ENCODE peak calls at places on chromosome 17, in five cellular contexts. One of them, this sample, is unnamed.

GRCh38 chr17:40122944-40123810 is 1.4 kb downstream of the MSL1 start:
- DNase-seq in trophoblast cell: peak
- DNase-seq in neuronal stem cell: no peak
- DNase-seq in H1: peak
- DNase-seq in H9: peak
- DNase-seq in this sample: peak

GRCh38 chr17:74833501-74834361 is 26.0 kb downstream of the GRIN2C start:
- DNase-seq in trophoblast cell: no peak
- DNase-seq in H1: no peak
- DNase-seq in H9: no peak
- DNase-seq in neuronal stem cell: no peak
- DNase-seq in this sample: peak

GRCh38 chr17:31048142-31048541 is 46.6 kb upstream of the NF1 start:
- DNase-seq in H1: no peak
- DNase-seq in trophoblast cell: no peak
- DNase-seq in H9: no peak
- DNase-seq in neuronal stem cell: no peak
- DNase-seq in this sample: no peak

GRCh38 chr17:67515490-67516088 is 138.5 kb downstream of the PITPNC1 start:
- DNase-seq in H1: no peak
- DNase-seq in H9: peak
- DNase-seq in neuronal stem cell: no peak
- DNase-seq in trophoblast cell: peak
- DNase-seq in this sample: no peak

GRCh38 chr17:50507871-50508572 is at the start of gene MYCBPAP:
- DNase-seq in neuronal stem cell: peak
- DNase-seq in trophoblast cell: peak
- DNase-seq in H9: peak
- DNase-seq in H1: peak
- DNase-seq in this sample: peak

GRCh38 chr17:49049265-49049664 is 52.1 kb downstream of the IGF2BP1 start:
- DNase-seq in trophoblast cell: no peak
- DNase-seq in H1: no peak
- DNase-seq in neuronal stem cell: no peak
- DNase-seq in H9: no peak
- DNase-seq in this sample: no peak

GRCh38 chr17:79573196-79573929 is 37.5 kb downstream of the RBFOX3 start:
- DNase-seq in H1: no peak
- DNase-seq in H9: no peak
- DNase-seq in neuronal stem cell: no peak
- DNase-seq in trophoblast cell: no peak
- DNase-seq in this sample: no peak

GRCh38 chr17:27414271-27414670 is 42.0 kb upstream of the KSR1 start:
- DNase-seq in neuronal stem cell: no peak
- DNase-seq in trophoblast cell: no peak
- DNase-seq in H9: no peak
- DNase-seq in H1: no peak
- DNase-seq in this sample: peak

GRCh38 chr17:40443196-40443987 is at the start of gene IGFBP4:
- DNase-seq in neuronal stem cell: peak
- DNase-seq in H1: peak
- DNase-seq in trophoblast cell: peak
- DNase-seq in H9: peak
- DNase-seq in this sample: peak

GRCh38 chr17:47907932-47908562 is 12.0 kb downstream of the SP2 start:
- DNase-seq in H9: no peak
- DNase-seq in trophoblast cell: no peak
- DNase-seq in neuronal stem cell: no peak
- DNase-seq in H1: no peak
- DNase-seq in this sample: no peak

GRCh38 chr17:82294086-82294773 is 20.7 kb upstream of the CSNK1D start:
- DNase-seq in neuronal stem cell: no peak
- DNase-seq in H9: no peak
- DNase-seq in trophoblast cell: no peak
- DNase-seq in H1: no peak
- DNase-seq in this sample: peak

GRCh38 chr17:65359016-65359415 is 202.4 kb downstream of the AXIN2 start:
- DNase-seq in H9: no peak
- DNase-seq in neuronal stem cell: no peak
- DNase-seq in trophoblast cell: peak
- DNase-seq in H1: no peak
- DNase-seq in this sample: peak

GRCh38 chr17:81426676-81427445 is 31.6 kb downstream of the BAHCC1 start:
- DNase-seq in trophoblast cell: no peak
- DNase-seq in H1: no peak
- DNase-seq in neuronal stem cell: no peak
- DNase-seq in H9: no peak
- DNase-seq in this sample: no peak

GRCh38 chr17:49984283-49984682 is 10.7 kb downstream of the DLX3 start:
- DNase-seq in trophoblast cell: no peak
- DNase-seq in neuronal stem cell: no peak
- DNase-seq in H1: no peak
- DNase-seq in H9: peak
- DNase-seq in this sample: no peak

GRCh38 chr17:78341559-78342437 is 18.1 kb downstream of the SOCS3 start:
- DNase-seq in H9: peak
- DNase-seq in H1: peak
- DNase-seq in trophoblast cell: peak
- DNase-seq in neuronal stem cell: peak
- DNase-seq in this sample: peak

GRCh38 chr17:17666111-17666714 is 15.0 kb upstream of the RAI1 start:
- DNase-seq in H1: no peak
- DNase-seq in neuronal stem cell: no peak
- DNase-seq in H9: no peak
- DNase-seq in trophoblast cell: no peak
- DNase-seq in this sample: peak

GRCh38 chr17:48678141-48678971 is 44.0 kb downstream of the PRAC1 start:
- DNase-seq in H1: peak
- DNase-seq in trophoblast cell: peak
- DNase-seq in H9: peak
- DNase-seq in neuronal stem cell: peak
- DNase-seq in this sample: peak

GRCh38 chr17:31588512-31588911 is 197.0 kb downstream of the RAB11FIP4 start:
- DNase-seq in H9: no peak
- DNase-seq in trophoblast cell: peak
- DNase-seq in H1: no peak
- DNase-seq in neuronal stem cell: no peak
- DNase-seq in this sample: no peak

GRCh38 chr17:65050438-65050837 is 6.1 kb downstream of the GNA13 start:
- DNase-seq in H9: no peak
- DNase-seq in H1: no peak
- DNase-seq in trophoblast cell: no peak
- DNase-seq in neuronal stem cell: no peak
- DNase-seq in this sample: no peak

GRCh38 chr17:64024781-64025731 is 4.6 kb upstream of the ICAM2 start:
- DNase-seq in H1: no peak
- DNase-seq in trophoblast cell: peak
- DNase-seq in neuronal stem cell: no peak
- DNase-seq in H9: no peak
- DNase-seq in this sample: peak

GRCh38 chr17:16486373-16487250 is 5.4 kb downstream of the LRRC75A start:
- DNase-seq in H1: peak
- DNase-seq in neuronal stem cell: no peak
- DNase-seq in trophoblast cell: no peak
- DNase-seq in H9: peak
- DNase-seq in this sample: peak

DNA sequence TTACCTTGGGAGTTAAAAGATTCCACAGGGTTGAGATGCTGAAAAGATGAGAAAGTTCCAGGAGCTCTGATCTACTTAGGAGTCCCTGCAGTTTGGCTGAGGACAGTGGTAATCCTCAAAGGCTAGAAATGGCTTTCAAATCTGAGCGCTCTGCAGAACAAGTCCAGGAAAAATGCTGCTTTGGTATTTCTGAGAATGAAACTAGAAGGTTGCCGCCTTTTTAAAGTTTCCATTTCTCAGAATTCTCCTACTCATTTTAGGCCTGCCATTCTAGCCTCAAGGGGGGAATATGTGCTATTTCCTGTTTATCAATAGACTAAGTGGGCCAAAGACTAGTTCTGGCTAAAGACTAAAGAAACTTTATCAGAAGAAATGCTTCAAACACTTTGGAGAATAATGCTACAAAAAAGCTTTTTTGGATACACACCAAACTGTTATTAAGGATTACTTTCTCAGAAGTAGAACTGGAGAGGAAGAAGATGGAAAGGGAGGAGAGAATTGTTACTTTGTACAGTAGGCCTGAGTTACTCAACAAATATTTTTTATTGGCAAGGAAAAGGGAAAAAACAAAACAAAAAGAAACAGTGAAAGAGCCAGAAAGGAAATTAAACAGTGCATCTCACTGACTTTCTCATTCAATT is at the start of gene SLFN12L:
- DNase-seq in neuronal stem cell: no peak
- DNase-seq in H1: no peak
- DNase-seq in H9: no peak
- DNase-seq in trophoblast cell: no peak
- DNase-seq in this sample: no peak
- H2AFZ ChIP-seq in neuronal stem cell: no peak
- H2AFZ ChIP-seq in H1: no peak
- H2AFZ ChIP-seq in H9: no peak
- H2AFZ ChIP-seq in trophoblast cell: no peak
- H2AFZ ChIP-seq in this sample: no peak

DNA sequence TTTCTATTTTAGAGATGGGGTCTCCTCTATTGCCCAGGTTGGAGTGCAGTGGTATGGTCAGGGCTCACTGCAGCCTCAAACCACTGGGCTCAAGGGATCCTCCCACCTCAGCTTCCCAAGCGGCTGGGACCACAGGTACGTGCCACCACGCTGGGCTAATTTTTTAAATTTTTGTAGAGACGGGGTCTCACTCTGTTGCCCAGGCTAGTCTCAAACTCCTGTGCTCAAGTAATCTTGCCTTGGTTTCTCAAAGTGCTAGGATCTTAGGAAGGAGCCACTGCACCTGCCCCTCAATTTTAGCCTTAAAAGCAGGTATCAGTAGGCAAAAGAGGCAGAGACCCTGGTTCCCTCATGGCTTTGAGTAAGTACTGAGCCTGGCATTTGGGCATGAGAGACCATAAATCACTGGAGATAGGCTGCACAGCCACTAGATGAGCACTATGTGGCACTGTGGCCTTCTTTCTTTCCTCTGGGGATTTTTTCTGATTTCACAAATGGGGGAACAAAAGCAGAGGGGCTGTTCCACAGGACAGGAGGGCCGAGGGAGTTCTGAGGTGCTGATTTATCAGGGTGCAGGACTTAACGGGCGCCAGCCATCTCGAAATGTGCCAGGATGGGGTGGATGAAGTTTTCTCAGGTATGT is 82.2 kb downstream of the PLXDC1 start:
- DNase-seq in H9: peak
- DNase-seq in neuronal stem cell: peak
- DNase-seq in H1: no peak
- DNase-seq in trophoblast cell: peak
- DNase-seq in this sample: peak
- H3K4ac ChIP-seq in H9: no peak
- H3K4ac ChIP-seq in neuronal stem cell: no peak
- H3K4ac ChIP-seq in H1: no peak
- H3K4ac ChIP-seq in trophoblast cell: no peak
- H3K4ac ChIP-seq in this sample: no peak

DNA sequence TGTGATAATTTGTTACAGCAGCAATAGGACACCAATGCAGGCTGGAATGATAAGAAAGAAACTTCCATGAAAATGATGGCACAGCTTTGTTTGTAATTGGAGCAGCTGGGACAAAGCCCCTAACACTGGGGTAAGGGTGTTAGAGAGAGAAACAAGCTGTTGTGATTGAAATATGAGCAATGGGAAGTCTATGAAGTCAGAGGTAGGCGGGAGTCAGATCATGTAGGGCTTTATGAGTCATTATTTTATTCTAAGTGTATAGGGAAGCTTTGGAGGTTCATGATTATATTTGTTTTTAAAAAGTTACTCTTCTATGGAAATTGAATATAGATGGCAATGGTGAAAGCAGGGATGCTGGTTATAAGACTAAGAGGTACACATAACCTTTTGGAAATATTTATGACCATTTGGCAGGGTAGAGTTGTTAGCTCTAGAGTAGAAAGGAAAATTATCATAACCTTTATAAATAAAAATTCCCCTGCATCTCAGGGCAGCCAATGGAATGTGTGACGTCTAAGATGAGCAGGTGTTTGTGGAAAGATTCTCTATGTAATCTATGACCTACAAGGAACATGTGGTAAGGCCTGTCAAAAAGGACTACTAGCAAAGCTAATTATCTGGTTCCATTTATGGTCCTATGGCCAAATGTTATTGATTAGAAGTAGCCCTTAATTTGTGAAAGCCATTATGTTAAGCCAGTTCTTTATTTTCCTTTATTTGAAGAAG is 85.6 kb downstream of the KCNJ2 start:
- DNase-seq in neuronal stem cell: no peak
- DNase-seq in trophoblast cell: no peak
- DNase-seq in H1: no peak
- DNase-seq in H9: no peak
- DNase-seq in this sample: peak
- H2AFZ ChIP-seq in neuronal stem cell: no peak
- H2AFZ ChIP-seq in trophoblast cell: no peak
- H2AFZ ChIP-seq in H1: no peak
- H2AFZ ChIP-seq in H9: no peak
- H2AFZ ChIP-seq in this sample: no peak

GRCh38 chr17:42305543-42306384 is 17.5 kb downstream of the STAT5A start:
- DNase-seq in H9: no peak
- DNase-seq in neuronal stem cell: no peak
- DNase-seq in trophoblast cell: no peak
- DNase-seq in H1: no peak
- DNase-seq in this sample: no peak
- H3K4ac ChIP-seq in H9: no peak
- H3K4ac ChIP-seq in neuronal stem cell: peak
- H3K4ac ChIP-seq in trophoblast cell: no peak
- H3K4ac ChIP-seq in H1: no peak
- H3K4ac ChIP-seq in this sample: no peak

GRCh38 chr17:11240041-11240801 is 792 bp upstream of the SHISA6 start:
- DNase-seq in H1: peak
- DNase-seq in neuronal stem cell: peak
- DNase-seq in trophoblast cell: no peak
- DNase-seq in H9: peak
- DNase-seq in this sample: no peak
- H2AFZ ChIP-seq in H1: no peak
- H2AFZ ChIP-seq in neuronal stem cell: peak
- H2AFZ ChIP-seq in trophoblast cell: peak
- H2AFZ ChIP-seq in H9: no peak
- H2AFZ ChIP-seq in this sample: no peak

DNA sequence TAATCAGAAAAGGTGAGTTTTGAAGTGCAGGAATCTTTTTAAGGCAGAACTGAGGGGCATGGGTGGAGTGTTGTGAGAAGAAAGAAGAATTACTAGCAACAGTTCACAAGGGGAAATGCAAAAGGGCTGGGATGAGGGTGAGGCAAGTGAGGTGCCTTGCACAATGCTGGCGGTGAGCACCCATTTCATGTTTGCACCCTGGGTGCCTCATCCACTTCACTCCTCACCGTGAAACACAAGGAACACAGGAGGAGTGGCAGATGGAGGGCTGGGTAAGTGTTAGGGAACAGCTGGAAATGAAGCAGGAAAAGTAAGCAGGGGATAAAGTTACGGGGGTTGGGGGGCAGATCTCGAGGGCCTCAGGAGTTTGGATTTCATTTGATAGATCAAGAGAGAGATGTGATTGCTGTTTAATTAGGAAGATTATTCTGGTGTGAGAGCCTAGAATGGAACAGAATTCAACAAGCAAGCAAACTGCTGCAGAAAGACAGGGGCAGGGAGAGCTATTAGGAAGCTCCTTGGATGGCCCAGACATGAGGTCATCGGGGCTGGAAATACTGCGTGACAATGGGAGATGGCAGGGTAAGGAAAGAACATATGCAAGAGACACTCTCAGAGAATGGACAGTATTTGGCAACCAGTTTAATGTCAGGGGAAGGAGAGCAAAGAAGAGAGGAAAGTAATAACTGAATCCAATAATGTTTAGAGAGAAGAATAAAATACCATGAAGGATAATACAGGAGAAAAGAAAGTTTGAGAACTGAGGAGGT is 8.3 kb upstream of the HEATR6 start:
- DNase-seq in neuronal stem cell: no peak
- DNase-seq in trophoblast cell: peak
- DNase-seq in H9: no peak
- DNase-seq in H1: no peak
- DNase-seq in this sample: peak
- H3K4ac ChIP-seq in neuronal stem cell: no peak
- H3K4ac ChIP-seq in trophoblast cell: no peak
- H3K4ac ChIP-seq in H9: no peak
- H3K4ac ChIP-seq in H1: no peak
- H3K4ac ChIP-seq in this sample: peak